ENCODE peak calls at places on chromosomes 1 and 21, in seven cellular contexts. One of them, this sample, is unnamed.

GRCh38 chr21:28856588-28857250 is 136.0 kb downstream of the LTN1 start:
- DNase-seq in GM12891: no peak
- DNase-seq in T-helper 9 cell: no peak
- DNase-seq in stimulated activated CD8-positive, alpha-beta memory T cell treated with anti-CD3 and anti-CD28 coated beads, Interleukin-7, amount 100 ng/mL, for 1 hour: no peak
- DNase-seq in NCI-H1092 treated with DMSO at 0.1 percent for 48 hours: no peak
- DNase-seq in H4: no peak
- DNase-seq in activated naive CD4-positive, alpha-beta T cell: no peak
- DNase-seq in this sample: no peak

GRCh38 chr1:109639841-109640184 is 16.1 kb upstream of the GSTM4 start:
- DNase-seq in GM12891: no peak
- DNase-seq in T-helper 9 cell: no peak
- DNase-seq in stimulated activated CD8-positive, alpha-beta memory T cell treated with anti-CD3 and anti-CD28 coated beads, Interleukin-7, amount 100 ng/mL, for 1 hour: no peak
- DNase-seq in NCI-H1092 treated with DMSO at 0.1 percent for 48 hours: no peak
- DNase-seq in H4: no peak
- DNase-seq in activated naive CD4-positive, alpha-beta T cell: no peak
- DNase-seq in this sample: no peak

GRCh38 chr21:43574741-43575465 is 84.4 kb downstream of the HSF2BP start:
- DNase-seq in GM12891: no peak
- DNase-seq in T-helper 9 cell: no peak
- DNase-seq in stimulated activated CD8-positive, alpha-beta memory T cell treated with anti-CD3 and anti-CD28 coated beads, Interleukin-7, amount 100 ng/mL, for 1 hour: no peak
- DNase-seq in NCI-H1092 treated with DMSO at 0.1 percent for 48 hours: no peak
- DNase-seq in H4: no peak
- DNase-seq in activated naive CD4-positive, alpha-beta T cell: no peak
- DNase-seq in this sample: no peak

GRCh38 chr21:25955646-25956045 is 214.9 kb downstream of the APP start:
- DNase-seq in GM12891: no peak
- DNase-seq in T-helper 9 cell: no peak
- DNase-seq in stimulated activated CD8-positive, alpha-beta memory T cell treated with anti-CD3 and anti-CD28 coated beads, Interleukin-7, amount 100 ng/mL, for 1 hour: no peak
- DNase-seq in NCI-H1092 treated with DMSO at 0.1 percent for 48 hours: no peak
- DNase-seq in H4: no peak
- DNase-seq in activated naive CD4-positive, alpha-beta T cell: no peak
- DNase-seq in this sample: no peak

GRCh38 chr1:217090073-217090911 is 367.1 kb upstream of the ESRRG start:
- DNase-seq in GM12891: no peak
- DNase-seq in T-helper 9 cell: no peak
- DNase-seq in stimulated activated CD8-positive, alpha-beta memory T cell treated with anti-CD3 and anti-CD28 coated beads, Interleukin-7, amount 100 ng/mL, for 1 hour: no peak
- DNase-seq in NCI-H1092 treated with DMSO at 0.1 percent for 48 hours: peak; percentile 87
- DNase-seq in H4: no peak
- DNase-seq in activated naive CD4-positive, alpha-beta T cell: no peak
- DNase-seq in this sample: peak; percentile 58

GRCh38 chr1:218397752-218398339 is 52.7 kb downstream of the TGFB2 start:
- DNase-seq in GM12891: no peak
- DNase-seq in T-helper 9 cell: no peak
- DNase-seq in stimulated activated CD8-positive, alpha-beta memory T cell treated with anti-CD3 and anti-CD28 coated beads, Interleukin-7, amount 100 ng/mL, for 1 hour: no peak
- DNase-seq in NCI-H1092 treated with DMSO at 0.1 percent for 48 hours: no peak
- DNase-seq in H4: no peak
- DNase-seq in activated naive CD4-positive, alpha-beta T cell: no peak
- DNase-seq in this sample: no peak

GRCh38 chr1:222543817-222544216 is 4.1 kb downstream of the HHIPL2 start:
- DNase-seq in GM12891: no peak
- DNase-seq in T-helper 9 cell: no peak
- DNase-seq in stimulated activated CD8-positive, alpha-beta memory T cell treated with anti-CD3 and anti-CD28 coated beads, Interleukin-7, amount 100 ng/mL, for 1 hour: no peak
- DNase-seq in NCI-H1092 treated with DMSO at 0.1 percent for 48 hours: no peak
- DNase-seq in H4: no peak
- DNase-seq in activated naive CD4-positive, alpha-beta T cell: no peak
- DNase-seq in this sample: no peak

GRCh38 chr1:175511496-175511895 is 231.9 kb downstream of the TNR start:
- DNase-seq in GM12891: no peak
- DNase-seq in T-helper 9 cell: no peak
- DNase-seq in stimulated activated CD8-positive, alpha-beta memory T cell treated with anti-CD3 and anti-CD28 coated beads, Interleukin-7, amount 100 ng/mL, for 1 hour: no peak
- DNase-seq in NCI-H1092 treated with DMSO at 0.1 percent for 48 hours: no peak
- DNase-seq in H4: no peak
- DNase-seq in activated naive CD4-positive, alpha-beta T cell: no peak
- DNase-seq in this sample: no peak

GRCh38 chr21:43598416-43599120 is 60.7 kb downstream of the HSF2BP start:
- DNase-seq in GM12891: no peak
- DNase-seq in T-helper 9 cell: no peak
- DNase-seq in stimulated activated CD8-positive, alpha-beta memory T cell treated with anti-CD3 and anti-CD28 coated beads, Interleukin-7, amount 100 ng/mL, for 1 hour: no peak
- DNase-seq in NCI-H1092 treated with DMSO at 0.1 percent for 48 hours: no peak
- DNase-seq in H4: no peak
- DNase-seq in activated naive CD4-positive, alpha-beta T cell: no peak
- DNase-seq in this sample: no peak

GRCh38 chr1:41221995-41222991 is 19.8 kb downstream of the SCMH1 start:
- DNase-seq in GM12891: no peak
- DNase-seq in T-helper 9 cell: no peak
- DNase-seq in stimulated activated CD8-positive, alpha-beta memory T cell treated with anti-CD3 and anti-CD28 coated beads, Interleukin-7, amount 100 ng/mL, for 1 hour: no peak
- DNase-seq in NCI-H1092 treated with DMSO at 0.1 percent for 48 hours: peak; percentile 56
- DNase-seq in H4: no peak
- DNase-seq in activated naive CD4-positive, alpha-beta T cell: no peak
- DNase-seq in this sample: no peak

GRCh38 chr1:56183151-56183550 is 396.2 kb downstream of the PLPP3 start:
- DNase-seq in GM12891: no peak
- DNase-seq in T-helper 9 cell: no peak
- DNase-seq in stimulated activated CD8-positive, alpha-beta memory T cell treated with anti-CD3 and anti-CD28 coated beads, Interleukin-7, amount 100 ng/mL, for 1 hour: no peak
- DNase-seq in NCI-H1092 treated with DMSO at 0.1 percent for 48 hours: no peak
- DNase-seq in H4: no peak
- DNase-seq in activated naive CD4-positive, alpha-beta T cell: no peak
- DNase-seq in this sample: no peak

GRCh38 chr1:180860535-180860934 is 52.2 kb upstream of the KIAA1614 start:
- DNase-seq in GM12891: no peak
- DNase-seq in T-helper 9 cell: no peak
- DNase-seq in stimulated activated CD8-positive, alpha-beta memory T cell treated with anti-CD3 and anti-CD28 coated beads, Interleukin-7, amount 100 ng/mL, for 1 hour: no peak
- DNase-seq in NCI-H1092 treated with DMSO at 0.1 percent for 48 hours: no peak
- DNase-seq in H4: no peak
- DNase-seq in activated naive CD4-positive, alpha-beta T cell: no peak
- DNase-seq in this sample: no peak

GRCh38 chr1:9164919-9165318 is 36.0 kb upstream of the GPR157 start:
- DNase-seq in GM12891: no peak
- DNase-seq in T-helper 9 cell: no peak
- DNase-seq in stimulated activated CD8-positive, alpha-beta memory T cell treated with anti-CD3 and anti-CD28 coated beads, Interleukin-7, amount 100 ng/mL, for 1 hour: no peak
- DNase-seq in NCI-H1092 treated with DMSO at 0.1 percent for 48 hours: no peak
- DNase-seq in H4: no peak
- DNase-seq in activated naive CD4-positive, alpha-beta T cell: no peak
- DNase-seq in this sample: no peak

GRCh38 chr1:162822391-162823200 is 32.1 kb downstream of the HSD17B7 start:
- DNase-seq in GM12891: no peak
- DNase-seq in T-helper 9 cell: no peak
- DNase-seq in stimulated activated CD8-positive, alpha-beta memory T cell treated with anti-CD3 and anti-CD28 coated beads, Interleukin-7, amount 100 ng/mL, for 1 hour: no peak
- DNase-seq in NCI-H1092 treated with DMSO at 0.1 percent for 48 hours: peak; percentile 68
- DNase-seq in H4: no peak
- DNase-seq in activated naive CD4-positive, alpha-beta T cell: no peak
- DNase-seq in this sample: peak; percentile 81

GRCh38 chr1:10338047-10338446 is 60.8 kb upstream of the PGD start:
- DNase-seq in GM12891: peak; percentile 44
- DNase-seq in T-helper 9 cell: peak; percentile 6
- DNase-seq in stimulated activated CD8-positive, alpha-beta memory T cell treated with anti-CD3 and anti-CD28 coated beads, Interleukin-7, amount 100 ng/mL, for 1 hour: no peak
- DNase-seq in NCI-H1092 treated with DMSO at 0.1 percent for 48 hours: peak; percentile 14
- DNase-seq in H4: peak; percentile 21
- DNase-seq in activated naive CD4-positive, alpha-beta T cell: no peak
- DNase-seq in this sample: no peak

GRCh38 chr1:216464489-216464888 is 41.2 kb upstream of the USH2A start:
- DNase-seq in GM12891: no peak
- DNase-seq in T-helper 9 cell: no peak
- DNase-seq in stimulated activated CD8-positive, alpha-beta memory T cell treated with anti-CD3 and anti-CD28 coated beads, Interleukin-7, amount 100 ng/mL, for 1 hour: no peak
- DNase-seq in NCI-H1092 treated with DMSO at 0.1 percent for 48 hours: no peak
- DNase-seq in H4: peak; percentile 51
- DNase-seq in activated naive CD4-positive, alpha-beta T cell: no peak
- DNase-seq in this sample: no peak

GRCh38 chr1:91124290-91124975 is 102.6 kb upstream of the ZNF644 start:
- DNase-seq in GM12891: no peak
- DNase-seq in T-helper 9 cell: no peak
- DNase-seq in stimulated activated CD8-positive, alpha-beta memory T cell treated with anti-CD3 and anti-CD28 coated beads, Interleukin-7, amount 100 ng/mL, for 1 hour: no peak
- DNase-seq in NCI-H1092 treated with DMSO at 0.1 percent for 48 hours: no peak
- DNase-seq in H4: no peak
- DNase-seq in activated naive CD4-positive, alpha-beta T cell: no peak
- DNase-seq in this sample: no peak

GRCh38 chr21:34602061-34602460 is 12.9 kb downstream of the RCAN1 start:
- DNase-seq in GM12891: no peak
- DNase-seq in T-helper 9 cell: no peak
- DNase-seq in stimulated activated CD8-positive, alpha-beta memory T cell treated with anti-CD3 and anti-CD28 coated beads, Interleukin-7, amount 100 ng/mL, for 1 hour: no peak
- DNase-seq in NCI-H1092 treated with DMSO at 0.1 percent for 48 hours: no peak
- DNase-seq in H4: no peak
- DNase-seq in activated naive CD4-positive, alpha-beta T cell: no peak
- DNase-seq in this sample: no peak

GRCh38 chr1:217982711-217983405 is 302.2 kb upstream of the RRP15 start:
- DNase-seq in GM12891: no peak
- DNase-seq in T-helper 9 cell: no peak
- DNase-seq in stimulated activated CD8-positive, alpha-beta memory T cell treated with anti-CD3 and anti-CD28 coated beads, Interleukin-7, amount 100 ng/mL, for 1 hour: no peak
- DNase-seq in NCI-H1092 treated with DMSO at 0.1 percent for 48 hours: no peak
- DNase-seq in H4: no peak
- DNase-seq in activated naive CD4-positive, alpha-beta T cell: no peak
- DNase-seq in this sample: no peak

This sample was measured in NCI-H2081.